ENCODE peak calls at places on chromosomes 13 and 19, in ten cellular contexts. H, J, W, Z, P, G, D, C, B and U are unnamed samples.

GRCh38 chr19:13212759-13213330 is 62.6 kb downstream of the IER2 start:
- DNase-seq in H (peak; percentile 59), J (no peak), W (no peak), Z (peak; percentile 86), P (peak; percentile 69), G (peak; percentile 53), D (peak; percentile 75), C (no peak), B (peak; percentile 87), U (peak; percentile 75)

GRCh38 chr19:17235618-17236413 is 9.8 kb downstream of the OCEL1 start:
- DNase-seq in H (peak; percentile 79), J (peak; percentile 48), W (peak; percentile 74), Z (peak; percentile 89), P (peak; percentile 84), G (no peak), D (peak; percentile 86), C (no peak), B (peak; percentile 85), U (peak; percentile 83)

GRCh38 chr13:33260168-33261098 is 25.1 kb downstream of the STARD13 start:
- DNase-seq in H (no peak), J (no peak), W (no peak), Z (no peak), P (no peak), G (no peak), D (no peak), C (no peak), B (no peak), U (no peak)

GRCh38 chr13:92175330-92175729 is 776.9 kb downstream of the GPC5 start:
- DNase-seq in H (no peak), J (no peak), W (peak; percentile 14), Z (peak; percentile 21), P (peak; percentile 33), G (peak; percentile 82), D (peak; percentile 57), C (no peak), B (peak; percentile 53), U (peak; percentile 21)

GRCh38 chr19:12984683-12985048 is 10.6 kb upstream of the NFIX start:
- DNase-seq in H (no peak), J (no peak), W (no peak), Z (no peak), P (no peak), G (no peak), D (no peak), C (no peak), B (no peak), U (no peak)

GRCh38 chr13:62643007-62643483 is 1227.4 kb upstream of the PCDH20 start:
- DNase-seq in H (no peak), J (no peak), W (no peak), Z (peak; percentile 39), P (no peak), G (peak; percentile 98), D (no peak), C (no peak), B (no peak), U (no peak)

GRCh38 chr19:35442091-35442490 is 6.0 kb upstream of the FFAR2 start:
- DNase-seq in H (peak; percentile 83), J (no peak), W (no peak), Z (peak; percentile 46), P (no peak), G (no peak), D (no peak), C (no peak), B (peak; percentile 71), U (no peak)

GRCh38 chr19:2302319-2303208 is 5.4 kb downstream of the LINGO3 start:
- DNase-seq in H (no peak), J (no peak), W (peak; percentile 63), Z (no peak), P (no peak), G (no peak), D (peak; percentile 12), C (no peak), B (no peak), U (no peak)

GRCh38 chr13:46803586-46803985 is 6.6 kb upstream of the ESD start:
- DNase-seq in H (no peak), J (no peak), W (no peak), Z (no peak), P (no peak), G (no peak), D (no peak), C (no peak), B (no peak), U (no peak)

GRCh38 chr13:32211788-32212187 is 103.4 kb downstream of the ZAR1L start:
- DNase-seq in H (no peak), J (no peak), W (no peak), Z (no peak), P (no peak), G (peak; percentile 38), D (no peak), C (no peak), B (no peak), U (no peak)

GRCh38 chr13:77040835-77041234 is 13.9 kb upstream of the FBXL3 start:
- DNase-seq in H (no peak), J (no peak), W (no peak), Z (no peak), P (no peak), G (no peak), D (no peak), C (no peak), B (no peak), U (no peak)

GRCh38 chr19:41620171-41620570 is 6.7 kb downstream of the CEACAM4 start:
- DNase-seq in H (no peak), J (no peak), W (no peak), Z (no peak), P (no peak), G (no peak), D (no peak), C (no peak), B (no peak), U (no peak)

GRCh38 chr19:56808717-56809392 is 31.7 kb downstream of the PEG3 start:
- DNase-seq in H (no peak), J (no peak), W (no peak), Z (no peak), P (no peak), G (no peak), D (no peak), C (no peak), B (no peak), U (no peak)

GRCh38 chr19:15249912-15250634 is 17.8 kb upstream of the EPHX3 start:
- DNase-seq in H (no peak), J (no peak), W (no peak), Z (no peak), P (no peak), G (peak; percentile 82), D (no peak), C (no peak), B (no peak), U (no peak)

GRCh38 chr19:33564836-33565338 is 43.3 kb upstream of the PEPD start:
- DNase-seq in H (no peak), J (no peak), W (no peak), Z (no peak), P (no peak), G (no peak), D (no peak), C (no peak), B (no peak), U (no peak)

GRCh38 chr19:54164369-54165068 is 5.0 kb upstream of the LENG1 start:
- DNase-seq in H (peak; percentile 88), J (peak; percentile 49), W (no peak), Z (peak; percentile 53), P (peak; percentile 44), G (no peak), D (peak; percentile 42), C (no peak), B (no peak), U (peak; percentile 74)

GRCh38 chr19:4284176-4284958 is 5.3 kb downstream of the SHD start:
- DNase-seq in H (no peak), J (no peak), W (no peak), Z (peak; percentile 30), P (no peak), G (peak; percentile 34), D (peak; percentile 81), C (no peak), B (peak; percentile 81), U (no peak)

GRCh38 chr13:78881054-78881453 is 222.1 kb upstream of the OBI1 start:
- DNase-seq in H (no peak), J (no peak), W (no peak), Z (no peak), P (no peak), G (no peak), D (peak; percentile 44), C (no peak), B (no peak), U (no peak)

GRCh38 chr13:50788551-50788950 is 54.9 kb downstream of the DLEU7 start:
- DNase-seq in H (no peak), J (no peak), W (no peak), Z (no peak), P (no peak), G (peak; percentile 21), D (no peak), C (no peak), B (no peak), U (no peak)

GRCh38 chr19:33514885-33515485 is 6.6 kb downstream of the PEPD start:
- DNase-seq in H (no peak), J (no peak), W (no peak), Z (no peak), P (no peak), G (peak; percentile 73), D (no peak), C (no peak), B (no peak), U (no peak)

GRCh38 chr19:2602391-2603181 is 99.9 kb downstream of the GNG7 start:
- DNase-seq in H (no peak), J (no peak), W (no peak), Z (no peak), P (no peak), G (peak; percentile 88), D (peak; percentile 77), C (no peak), B (peak; percentile 24), U (no peak)

GRCh38 chr13:73702419-73703071 is 431.7 kb downstream of the KLF12 start:
- DNase-seq in H (no peak), J (no peak), W (no peak), Z (peak; percentile 26), P (peak; percentile 22), G (no peak), D (no peak), C (no peak), B (peak; percentile 55), U (peak; percentile 14)

GRCh38 chr19:22784051-22784450 is at the start of gene ZNF99:
- DNase-seq in H (no peak), J (no peak), W (no peak), Z (no peak), P (no peak), G (no peak), D (peak; percentile 7), C (no peak), B (no peak), U (no peak)